ENCODE peak calls at places on chromosomes 6 and 20, in four cellular contexts. J is WTC11, I is GM12878, M is K562. U is an unnamed sample.

GRCh38 chr20:46139243-46139889 is 21.3 kb downstream of the CD40 start:
- DNase-seq in I (no peak), M (no peak), J (no peak), U (no peak)

GRCh38 chr20:47792021-47792618 is 6.8 kb upstream of the SULF2 start:
- DNase-seq in J (no peak), I (no peak), M (no peak), U (no peak)

GRCh38 chr6:43771210-43771857 is 1.3 kb downstream of the VEGFA start:
- DNase-seq in I (no peak), M (peak; percentile 86), J (peak; percentile 56), U (peak; percentile 79)

GRCh38 chr6:137860394-137861005 is 6.6 kb upstream of the TNFAIP3 start:
- DNase-seq in M (no peak), I (no peak), J (no peak), U (no peak)

GRCh38 chr6:142378138-142378875 is 76.5 kb downstream of the ADGRG6 start:
- DNase-seq in I (no peak), J (no peak), M (no peak), U (peak; percentile 87)

GRCh38 chr6:25442898-25443297 is 163.7 kb downstream of the CARMIL1 start:
- DNase-seq in M (no peak), J (no peak), I (no peak), U (no peak)

GRCh38 chr20:48538058-48538825 is 289.6 kb downstream of the PREX1 start:
- DNase-seq in J (no peak), M (no peak), I (no peak), U (peak; percentile 37)

GRCh38 chr6:5672581-5673011 is 334.1 kb downstream of the NRN1 start:
- DNase-seq in M (no peak), I (no peak), J (no peak), U (no peak)

GRCh38 chr20:44651507-44652373 is at the start of gene ADA:
- DNase-seq in M (peak; percentile 86), J (peak; percentile 59), I (no peak), U (peak; percentile 47)

GRCh38 chr6:95923518-95923917 is 92.3 kb upstream of the FUT9 start:
- DNase-seq in I (no peak), J (peak; percentile 53), M (peak; percentile 15), U (peak; percentile 42)

GRCh38 chr6:142463988-142464387 is 162.2 kb downstream of the ADGRG6 start:
- DNase-seq in M (no peak), I (no peak), J (no peak), U (no peak)

GRCh38 chr20:54716169-54716747 is 240.9 kb downstream of the DOK5 start:
- DNase-seq in J (no peak), M (no peak), I (no peak), U (no peak)

GRCh38 chr6:93035756-93036155 is 383.6 kb downstream of the EPHA7 start:
- DNase-seq in I (no peak), J (no peak), M (no peak), U (no peak)

GRCh38 chr6:111579816-111580215 is 25.9 kb downstream of the TRAF3IP2 start:
- DNase-seq in M (no peak), I (no peak), J (no peak), U (no peak)

GRCh38 chr6:37931076-37931465 is 111.5 kb downstream of the ZFAND3 start:
- DNase-seq in I (no peak), M (no peak), J (no peak), U (no peak)

GRCh38 chr20:4691753-4692152 is 30.0 kb upstream of the PRND start:
- DNase-seq in M (no peak), I (no peak), J (no peak), U (peak; percentile 44)

GRCh38 chr20:49619113-49620048 is 51.4 kb upstream of the PTGIS start:
- DNase-seq in J (no peak), M (no peak), I (no peak), U (no peak)

GRCh38 chr6:42819803-42820508 is 38.1 kb downstream of the BICRAL start:
- DNase-seq in J (no peak), M (peak; percentile 32), I (no peak), U (peak; percentile 16)

GRCh38 chr6:68635706-68636513 is 828 bp downstream of the ADGRB3 start:
- DNase-seq in M (peak; percentile 25), I (no peak), J (peak; percentile 22), U (no peak)

GRCh38 chr6:52423971-52424381 is 3.8 kb downstream of the EFHC1 start:
- DNase-seq in I (no peak), J (no peak), M (no peak), U (peak; percentile 54)

GRCh38 chr20:10635476-10636208 is 38.2 kb downstream of the JAG1 start:
- DNase-seq in M (no peak), I (no peak), J (no peak), U (no peak)

GRCh38 chr20:4661191-4661590 is 60.5 kb upstream of the PRND start:
- DNase-seq in I (no peak), J (peak; percentile 16), M (no peak), U (no peak)

GRCh38 chr20:34627458-34627857 is 49.4 kb downstream of the PIGU start:
- DNase-seq in M (no peak), J (no peak), I (no peak), U (no peak)

GRCh38 chr20:19275630-19276071 is 63.2 kb downstream of the SLC24A3 start:
- DNase-seq in I (no peak), M (no peak), J (no peak), U (no peak)
- TF ChIP-seq ETV6 in I (no peak), M (no peak), J (no peak), U (no peak)

DNA sequence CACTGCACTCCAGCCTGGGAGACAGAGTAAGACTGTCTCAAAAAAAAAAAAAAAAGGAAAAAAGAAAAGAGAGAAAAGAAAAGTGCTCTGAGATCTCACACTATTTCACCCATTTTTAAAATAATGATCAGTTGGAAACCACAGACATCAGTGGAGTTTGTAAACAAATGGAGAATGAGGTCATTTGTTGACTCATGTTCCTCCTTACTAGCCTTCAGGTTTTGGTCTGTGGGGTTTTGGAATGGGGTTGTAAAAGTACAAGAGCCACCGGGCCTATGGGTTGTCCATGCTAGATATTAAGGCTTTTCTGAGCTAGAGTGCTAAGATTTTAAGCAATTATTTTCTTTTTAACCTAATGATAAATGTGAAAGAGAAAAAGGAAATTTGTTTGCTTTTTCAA is 104.4 kb upstream of the PRL start:
- DNase-seq in M (no peak), J (no peak), I (no peak), U (no peak)
- TF ChIP-seq ETV6 in M (no peak), J (no peak), I (no peak), U (no peak)

GRCh38 chr6:69835414-69836179 is 30.8 kb upstream of the COL19A1 start:
- DNase-seq in J (no peak), I (no peak), M (no peak), U (peak; percentile 41)
- TF ChIP-seq ETV6 in J (no peak), I (no peak), M (no peak), U (no peak)

GRCh38 chr20:1005452-1006027 is 3.4 kb upstream of the RSPO4 start:
- DNase-seq in I (peak; percentile 2), J (peak; percentile 69), M (peak; percentile 68), U (peak; percentile 59)
- TF ChIP-seq ETV6 in I (no peak), J (no peak), M (no peak), U (no peak)

GRCh38 chr6:154410619-154411044 is 54.0 kb upstream of the IPCEF1 start:
- DNase-seq in M (no peak), I (no peak), J (no peak), U (peak; percentile 48)
- TF ChIP-seq ETV6 in M (no peak), I (no peak), J (no peak), U (no peak)

GRCh38 chr6:121160276-121160675 is 174.0 kb downstream of the TBC1D32 start:
- DNase-seq in M (no peak), J (no peak), I (no peak), U (no peak)
- TF ChIP-seq ETV6 in M (no peak), J (no peak), I (no peak), U (no peak)

GRCh38 chr6:45422541-45423110 is 44.9 kb upstream of the SUPT3H start:
- DNase-seq in J (peak; percentile 53), I (no peak), M (no peak), U (no peak)
- TF ChIP-seq ETV6 in J (no peak), I (no peak), M (no peak), U (no peak)